ENCODE peak calls at places on chromosomes 4 and X, in six cellular contexts. One of them, this sample, is unnamed.
A peak's percentile ranks its signal among the peaks of the same experiment; 100 is the strongest.

GRCh38 chr4:140238353-140239041 is 84.5 kb upstream of the MAML3 start:
- DNase-seq in pancreas: peak; percentile 81
- DNase-seq in HEK293T: no peak
- DNase-seq in GM12892: no peak
- DNase-seq in neural crest cell: peak; percentile 35
- DNase-seq in CD4-positive, alpha-beta T cell: no peak
- DNase-seq in this sample: no peak

GRCh38 chr4:169050308-169050707 is 40.3 kb upstream of the CBR4 start:
- DNase-seq in neural crest cell: no peak
- DNase-seq in GM12892: no peak
- DNase-seq in CD4-positive, alpha-beta T cell: no peak
- DNase-seq in HEK293T: no peak
- DNase-seq in pancreas: no peak
- DNase-seq in this sample: no peak

GRCh38 chr4:42152507-42153504 is at the start of gene BEND4:
- DNase-seq in HEK293T: no peak
- DNase-seq in neural crest cell: peak; percentile 34
- DNase-seq in GM12892: no peak
- DNase-seq in pancreas: no peak
- DNase-seq in CD4-positive, alpha-beta T cell: no peak
- DNase-seq in this sample: no peak

GRCh38 chrX:64642482-64642881 is 247.2 kb upstream of the MTMR8 start:
- DNase-seq in CD4-positive, alpha-beta T cell: no peak
- DNase-seq in GM12892: no peak
- DNase-seq in pancreas: no peak
- DNase-seq in neural crest cell: no peak
- DNase-seq in HEK293T: no peak
- DNase-seq in this sample: no peak

GRCh38 chrX:129741880-129742758 is 3.3 kb downstream of the XPNPEP2 start:
- DNase-seq in HEK293T: no peak
- DNase-seq in GM12892: no peak
- DNase-seq in pancreas: no peak
- DNase-seq in CD4-positive, alpha-beta T cell: no peak
- DNase-seq in neural crest cell: peak; percentile 29
- DNase-seq in this sample: no peak

GRCh38 chr4:152309418-152309817 is 226.5 kb downstream of the FBXW7 start:
- DNase-seq in neural crest cell: no peak
- DNase-seq in pancreas: no peak
- DNase-seq in GM12892: no peak
- DNase-seq in CD4-positive, alpha-beta T cell: no peak
- DNase-seq in HEK293T: no peak
- DNase-seq in this sample: no peak

GRCh38 chr4:52550186-52550585 is 108.9 kb downstream of the USP46 start:
- DNase-seq in pancreas: no peak
- DNase-seq in neural crest cell: no peak
- DNase-seq in CD4-positive, alpha-beta T cell: no peak
- DNase-seq in HEK293T: no peak
- DNase-seq in GM12892: no peak
- DNase-seq in this sample: no peak

GRCh38 chrX:46840946-46841740 is 4.3 kb downstream of the RP2 start:
- DNase-seq in HEK293T: no peak
- DNase-seq in CD4-positive, alpha-beta T cell: no peak
- DNase-seq in pancreas: no peak
- DNase-seq in GM12892: no peak
- DNase-seq in neural crest cell: no peak
- DNase-seq in this sample: no peak

GRCh38 chr4:7044415-7044930 is 1.3 kb downstream of the TADA2B start:
- DNase-seq in neural crest cell: no peak
- DNase-seq in HEK293T: no peak
- DNase-seq in CD4-positive, alpha-beta T cell: no peak
- DNase-seq in pancreas: no peak
- DNase-seq in GM12892: no peak
- DNase-seq in this sample: no peak

GRCh38 chr4:110860901-110861300 is 238.0 kb upstream of the PITX2 start:
- DNase-seq in neural crest cell: no peak
- DNase-seq in HEK293T: no peak
- DNase-seq in pancreas: no peak
- DNase-seq in CD4-positive, alpha-beta T cell: no peak
- DNase-seq in GM12892: no peak
- DNase-seq in this sample: no peak

GRCh38 chr4:138205531-138206233 is 36.5 kb downstream of the SLC7A11 start:
- DNase-seq in HEK293T: no peak
- DNase-seq in GM12892: no peak
- DNase-seq in neural crest cell: no peak
- DNase-seq in CD4-positive, alpha-beta T cell: no peak
- DNase-seq in pancreas: no peak
- DNase-seq in this sample: no peak